ENCODE peak calls at places on chromosomes 1 and 21, in four cellular contexts. U is choroid plexus epithelial cell, D is sigmoid colon, J is left ventricle myocardium inferior. H is an unnamed sample.

GRCh38 chr1:201054030-201054635 is 30.6 kb upstream of the KIF21B start:
- DNase-seq in J (no peak), D (no peak), U (no peak), H (no peak)

GRCh38 chr1:54926955-54927354 is 40.0 kb upstream of the DHCR24 start:
- DNase-seq in U (no peak), D (no peak), J (no peak), H (peak)

GRCh38 chr1:55007626-55008025 is 8.9 kb downstream of the BSND start:
- DNase-seq in D (no peak), J (no peak), U (peak), H (peak)

GRCh38 chr1:180178511-180179161 is 24.0 kb downstream of the QSOX1 start:
- DNase-seq in D (peak), U (peak), J (peak), H (peak)

GRCh38 chr1:216323344-216323743 is 99.9 kb downstream of the USH2A start:
- DNase-seq in D (no peak), J (no peak), U (peak), H (no peak)

GRCh38 chr1:1925437-1926345 is 6.6 kb upstream of the TMEM52 start:
- DNase-seq in D (no peak), J (no peak), U (no peak), H (no peak)

GRCh38 chr1:83546863-83547262 is 452.1 kb downstream of the TTLL7 start:
- DNase-seq in D (no peak), U (peak), J (no peak), H (peak)

GRCh38 chr1:2199042-2199810 is 4.7 kb upstream of the FAAP20 start:
- DNase-seq in D (peak), U (peak), J (peak), H (peak)

GRCh38 chr1:76593614-76594013 is 273.7 kb upstream of the ST6GALNAC5 start:
- DNase-seq in U (peak), J (no peak), D (no peak), H (no peak)

GRCh38 chr21:33657124-33657842 is 15.0 kb downstream of the ITSN1 start:
- DNase-seq in U (peak), D (no peak), J (no peak), H (no peak)

GRCh38 chr1:187032982-187033705 is 204.4 kb downstream of the PLA2G4A start:
- DNase-seq in D (no peak), J (no peak), U (no peak), H (peak)

GRCh38 chr1:8873506-8874229 is 4.8 kb downstream of the ENO1 start:
- DNase-seq in D (peak), U (peak), J (peak), H (peak)

GRCh38 chr1:168623838-168624237 is 47.4 kb downstream of the XCL1 start:
- DNase-seq in U (no peak), J (no peak), D (no peak), H (peak)

GRCh38 chr1:99481391-99481996 is 164.4 kb upstream of the PALMD start:
- DNase-seq in D (no peak), J (no peak), U (peak), H (peak)

GRCh38 chr1:78839704-78840277 is 166.7 kb downstream of the ADGRL4 start:
- DNase-seq in D (no peak), U (peak), J (no peak), H (peak)

GRCh38 chr1:228243093-228243492 is 35.2 kb downstream of the OBSCN start:
- DNase-seq in D (no peak), U (no peak), J (no peak), H (no peak)

GRCh38 chr1:17539526-17540254 is at the start of gene ARHGEF10L:
- DNase-seq in D (no peak), J (peak), U (no peak), H (no peak)

GRCh38 chr1:85496881-85497582 is 32.1 kb upstream of the DDAH1 start:
- DNase-seq in D (no peak), U (peak), J (no peak), H (peak)

GRCh38 chr21:28671549-28672195 is 321.0 kb downstream of the LTN1 start:
- DNase-seq in J (no peak), U (no peak), D (no peak), H (peak)

GRCh38 chr1:38274974-38275373 is 228.4 kb upstream of the POU3F1 start:
- DNase-seq in U (peak), J (peak), D (peak), H (peak)

GRCh38 chr21:14559144-14559543 is 13.0 kb upstream of the SAMSN1 start:
- DNase-seq in D (no peak), U (no peak), J (no peak), H (no peak)

GRCh38 chr1:178011101-178011828 is 41.4 kb upstream of the SEC16B start:
- DNase-seq in J (no peak), D (no peak), U (peak), H (peak)

GRCh38 chr21:42160950-42161225 is 58.1 kb upstream of the ABCG1 start:
- DNase-seq in J (no peak), D (peak), U (no peak), H (no peak)

GRCh38 chr1:14522331-14523241 is 75.9 kb upstream of the KAZN start:
- DNase-seq in U (peak), J (peak), D (peak), H (peak)

DNA sequence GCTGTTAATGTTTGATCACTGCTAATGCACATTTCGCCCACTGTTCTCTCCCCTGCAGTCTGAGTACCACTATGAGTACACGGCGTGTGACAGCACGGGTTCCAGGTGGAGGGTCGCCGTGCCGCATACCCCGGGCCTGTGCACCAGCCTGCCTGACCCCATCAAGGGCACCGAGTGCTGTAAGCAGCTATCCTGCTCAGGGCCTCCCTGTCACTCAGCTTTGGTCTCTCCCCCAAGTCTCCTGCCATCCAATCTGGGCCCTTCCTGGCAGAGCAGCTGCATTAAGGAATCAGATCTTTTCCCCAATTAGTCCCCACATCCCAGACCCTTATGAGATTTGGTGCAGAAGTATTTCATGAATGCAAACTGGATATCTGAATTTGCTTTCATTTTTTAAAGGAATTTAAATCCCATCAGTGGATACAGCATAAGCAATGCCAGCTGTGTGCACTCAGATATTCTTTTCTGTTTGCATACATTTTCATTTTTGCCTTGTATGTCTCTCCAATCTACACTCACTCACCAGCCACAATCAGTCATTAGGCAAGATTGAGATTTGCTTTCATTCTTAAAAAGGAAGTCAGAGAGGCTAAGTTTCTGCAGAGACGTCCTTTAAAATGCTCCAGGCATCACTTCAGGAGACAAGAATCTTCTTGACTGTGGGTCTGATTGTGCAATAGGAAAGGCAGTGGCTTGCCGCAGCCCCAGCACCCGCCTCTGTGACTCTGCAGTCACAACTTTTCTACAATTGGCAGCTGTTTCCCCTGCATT is 48.1 kb downstream of the ELAPOR1 start:
- DNase-seq in D (peak), U (peak), J (peak), H (peak)
- H3K4me3 ChIP-seq in D (no peak), U (no peak), J (peak), H (no peak)

GRCh38 chr1:112803906-112804762 is 89.0 kb upstream of the PPM1J start:
- DNase-seq in U (peak), D (no peak), J (peak), H (peak)
- TF ChIP-seq CTCF in U (peak), D (peak), J (peak), H (peak)

DNA sequence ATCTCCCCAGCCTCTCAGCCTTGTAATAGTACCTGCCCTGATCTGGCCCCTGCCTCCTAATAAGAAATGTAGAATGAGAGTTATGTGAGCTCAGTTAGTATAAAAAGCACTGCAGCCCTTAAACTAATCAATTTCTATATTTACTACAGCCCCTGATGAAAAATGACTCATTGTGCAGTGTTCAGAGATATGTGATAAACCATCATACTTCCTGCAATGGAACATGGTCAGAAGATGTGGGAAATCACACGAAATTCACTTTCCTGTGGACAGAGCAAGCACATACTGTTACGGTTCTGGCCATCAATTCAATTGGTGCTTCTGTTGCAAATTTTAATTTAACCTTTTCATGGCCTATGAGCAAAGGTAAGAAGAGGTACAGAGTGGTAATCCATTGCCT is 176.8 kb upstream of the PDE4B start:
- DNase-seq in U (peak), J (no peak), D (no peak), H (no peak)
- H3K4me3 ChIP-seq in U (no peak), J (no peak), D (no peak), H (no peak)

GRCh38 chr21:46256501-46256994 is 28.0 kb upstream of the LSS start:
- DNase-seq in D (no peak), J (peak), U (no peak), H (no peak)

GRCh38 chr21:46253610-46254124 is 25.1 kb upstream of the LSS start:
- DNase-seq in D (no peak), U (peak), J (no peak), H (peak)

GRCh38 chr21:46254208-46254975 is 25.8 kb upstream of the LSS start:
- DNase-seq in U (no peak), D (no peak), J (no peak), H (no peak)

GRCh38 chr21:46255166-46255565 is 26.6 kb upstream of the LSS start:
- DNase-seq in J (no peak), U (no peak), D (no peak), H (no peak)

GRCh38 chr21:46255758-46256337 is 27.3 kb upstream of the LSS start:
- DNase-seq in U (no peak), J (no peak), D (no peak), H (no peak)
- TF ChIP-seq CTCF in U (no peak), J (no peak), D (no peak), H (no peak)

GRCh38 chr1:236526079-236526478 is 2.3 kb downstream of the LGALS8 start:
- DNase-seq in U (no peak), D (no peak), J (no peak), H (no peak)
- H3K4me3 ChIP-seq in U (no peak), D (no peak), J (no peak), H (no peak)